ENCODE peak calls at places on chromosomes 11 and 22, in six cellular contexts. One of them, this sample, is unnamed.

GRCh38 chr11:94271885-94272372 is 32.5 kb upstream of the IZUMO1R start:
- DNase-seq in HepG2: no peak
- DNase-seq in H1: no peak
- DNase-seq in SK-N-SH: no peak
- DNase-seq in GM12878: peak; percentile 24
- DNase-seq in HL-60: no peak
- DNase-seq in this sample: no peak

GRCh38 chr11:68146704-68147474 is 25.7 kb upstream of the CHKA start:
- DNase-seq in HepG2: peak; percentile 97
- DNase-seq in H1: no peak
- DNase-seq in SK-N-SH: peak; percentile 82
- DNase-seq in GM12878: no peak
- DNase-seq in HL-60: peak; percentile 44
- DNase-seq in this sample: peak; percentile 80

GRCh38 chr11:74925281-74925680 is 23.6 kb downstream of the XRRA1 start:
- DNase-seq in HepG2: no peak
- DNase-seq in H1: no peak
- DNase-seq in SK-N-SH: no peak
- DNase-seq in GM12878: no peak
- DNase-seq in HL-60: no peak
- DNase-seq in this sample: no peak

GRCh38 chr11:60855726-60856633 is at the start of gene PTGDR2:
- DNase-seq in HepG2: peak; percentile 71
- DNase-seq in H1: no peak
- DNase-seq in SK-N-SH: peak; percentile 69
- DNase-seq in GM12878: no peak
- DNase-seq in HL-60: no peak
- DNase-seq in this sample: peak; percentile 49

GRCh38 chr22:23065495-23066122 is 4.7 kb upstream of the GNAZ start:
- DNase-seq in HepG2: no peak
- DNase-seq in H1: no peak
- DNase-seq in SK-N-SH: peak; percentile 10
- DNase-seq in GM12878: no peak
- DNase-seq in HL-60: no peak
- DNase-seq in this sample: no peak

GRCh38 chr11:69152748-69153446 is 2.8 kb upstream of the SMIM38 start:
- DNase-seq in HepG2: peak; percentile 62
- DNase-seq in H1: no peak
- DNase-seq in SK-N-SH: no peak
- DNase-seq in GM12878: no peak
- DNase-seq in HL-60: no peak
- DNase-seq in this sample: no peak

GRCh38 chr11:41446566-41446965 is 12.9 kb downstream of the LRRC4C start:
- DNase-seq in HepG2: no peak
- DNase-seq in H1: no peak
- DNase-seq in SK-N-SH: no peak
- DNase-seq in GM12878: no peak
- DNase-seq in HL-60: no peak
- DNase-seq in this sample: no peak

GRCh38 chr11:69377029-69377952 is 83.3 kb downstream of the MYEOV start:
- DNase-seq in HepG2: no peak
- DNase-seq in H1: no peak
- DNase-seq in SK-N-SH: no peak
- DNase-seq in GM12878: no peak
- DNase-seq in HL-60: no peak
- DNase-seq in this sample: peak; percentile 61

GRCh38 chr11:8610532-8611116 is 16.6 kb upstream of the STK33 start:
- DNase-seq in HepG2: no peak
- DNase-seq in H1: no peak
- DNase-seq in SK-N-SH: no peak
- DNase-seq in GM12878: no peak
- DNase-seq in HL-60: no peak
- DNase-seq in this sample: no peak

GRCh38 chr11:34792143-34792542 is 124.0 kb downstream of the APIP start:
- DNase-seq in HepG2: no peak
- DNase-seq in H1: no peak
- DNase-seq in SK-N-SH: no peak
- DNase-seq in GM12878: no peak
- DNase-seq in HL-60: no peak
- DNase-seq in this sample: peak; percentile 32

GRCh38 chr11:62124186-62125113 is 639 bp downstream of the INCENP start:
- DNase-seq in HepG2: peak; percentile 37
- DNase-seq in H1: no peak
- DNase-seq in SK-N-SH: peak; percentile 69
- DNase-seq in GM12878: no peak
- DNase-seq in HL-60: peak; percentile 11
- DNase-seq in this sample: peak; percentile 34

GRCh38 chr11:32895471-32895870 is 2.9 kb downstream of the QSER1 start:
- DNase-seq in HepG2: no peak
- DNase-seq in H1: no peak
- DNase-seq in SK-N-SH: no peak
- DNase-seq in GM12878: no peak
- DNase-seq in HL-60: no peak
- DNase-seq in this sample: no peak

GRCh38 chr11:133197425-133197824 is 334.9 kb downstream of the OPCML start:
- DNase-seq in HepG2: no peak
- DNase-seq in H1: no peak
- DNase-seq in SK-N-SH: no peak
- DNase-seq in GM12878: no peak
- DNase-seq in HL-60: no peak
- DNase-seq in this sample: no peak

GRCh38 chr11:47797633-47798032 is 30.5 kb upstream of the FNBP4 start:
- DNase-seq in HepG2: no peak
- DNase-seq in H1: no peak
- DNase-seq in SK-N-SH: no peak
- DNase-seq in GM12878: no peak
- DNase-seq in HL-60: peak; percentile 16
- DNase-seq in this sample: peak; percentile 24

GRCh38 chr11:65642014-65642671 is 4.2 kb downstream of the SIPA1 start:
- DNase-seq in HepG2: no peak
- DNase-seq in H1: no peak
- DNase-seq in SK-N-SH: no peak
- DNase-seq in GM12878: no peak
- DNase-seq in HL-60: no peak
- DNase-seq in this sample: peak; percentile 61

GRCh38 chr11:128204898-128205297 is 382.5 kb downstream of the ETS1 start:
- DNase-seq in HepG2: no peak
- DNase-seq in H1: no peak
- DNase-seq in SK-N-SH: no peak
- DNase-seq in GM12878: no peak
- DNase-seq in HL-60: no peak
- DNase-seq in this sample: no peak

GRCh38 chr22:19429950-19430889 is 1.3 kb downstream of the HIRA start:
- DNase-seq in HepG2: peak; percentile 75
- DNase-seq in H1: no peak
- DNase-seq in SK-N-SH: peak; percentile 40
- DNase-seq in GM12878: no peak
- DNase-seq in HL-60: peak; percentile 89
- DNase-seq in this sample: peak; percentile 78

GRCh38 chr11:79173615-79174014 is 267.2 kb downstream of the TENM4 start:
- DNase-seq in HepG2: no peak
- DNase-seq in H1: no peak
- DNase-seq in SK-N-SH: no peak
- DNase-seq in GM12878: no peak
- DNase-seq in HL-60: no peak
- DNase-seq in this sample: no peak

GRCh38 chr11:2296913-2297622 is 4.7 kb downstream of the C11orf21 start:
- DNase-seq in HepG2: no peak
- DNase-seq in H1: no peak
- DNase-seq in SK-N-SH: no peak
- DNase-seq in GM12878: no peak
- DNase-seq in HL-60: no peak
- DNase-seq in this sample: no peak

GRCh38 chr11:9757809-9758675 is 94.2 kb downstream of the SWAP70 start:
- DNase-seq in HepG2: peak; percentile 63
- DNase-seq in H1: no peak
- DNase-seq in SK-N-SH: peak; percentile 99
- DNase-seq in GM12878: no peak
- DNase-seq in HL-60: peak; percentile 92
- DNase-seq in this sample: peak; percentile 99

GRCh38 chr22:29037340-29037932 is 24.2 kb downstream of the C22orf31 start:
- DNase-seq in HepG2: peak; percentile 56
- DNase-seq in H1: no peak
- DNase-seq in SK-N-SH: no peak
- DNase-seq in GM12878: no peak
- DNase-seq in HL-60: no peak
- DNase-seq in this sample: no peak

GRCh38 chr22:41401781-41402648 is 20.3 kb downstream of the TEF start:
- DNase-seq in HepG2: peak; percentile 70
- DNase-seq in H1: no peak
- DNase-seq in SK-N-SH: peak; percentile 81
- DNase-seq in GM12878: no peak
- DNase-seq in HL-60: no peak
- DNase-seq in this sample: no peak

GRCh38 chr22:17999851-18000250 is 24.5 kb downstream of the MICAL3 start:
- DNase-seq in HepG2: no peak
- DNase-seq in H1: no peak
- DNase-seq in SK-N-SH: no peak
- DNase-seq in GM12878: no peak
- DNase-seq in HL-60: no peak
- DNase-seq in this sample: no peak

GRCh38 chr11:68045900-68046299 is 7.1 kb downstream of the TCIRG1 start:
- DNase-seq in HepG2: no peak
- DNase-seq in H1: no peak
- DNase-seq in SK-N-SH: no peak
- DNase-seq in GM12878: no peak
- DNase-seq in HL-60: no peak
- DNase-seq in this sample: no peak

GRCh38 chr11:134562176-134562575 is 150.1 kb upstream of the B3GAT1 start:
- DNase-seq in HepG2: no peak
- DNase-seq in H1: no peak
- DNase-seq in SK-N-SH: no peak
- DNase-seq in GM12878: no peak
- DNase-seq in HL-60: no peak
- DNase-seq in this sample: no peak

GRCh38 chr11:130260080-130260627 is 54.6 kb downstream of the ZBTB44 start:
- DNase-seq in HepG2: peak; percentile 12
- DNase-seq in H1: no peak
- DNase-seq in SK-N-SH: no peak
- DNase-seq in GM12878: no peak
- DNase-seq in HL-60: no peak
- DNase-seq in this sample: no peak

GRCh38 chr11:43825217-43825816 is 55.3 kb upstream of the ALKBH3 start:
- DNase-seq in HepG2: peak; percentile 8
- DNase-seq in H1: no peak
- DNase-seq in SK-N-SH: peak; percentile 46
- DNase-seq in GM12878: no peak
- DNase-seq in HL-60: peak; percentile 6
- DNase-seq in this sample: peak; percentile 13

GRCh38 chr22:28894320-28894719 is 10.9 kb downstream of the ZNRF3 start:
- DNase-seq in HepG2: no peak
- DNase-seq in H1: no peak
- DNase-seq in SK-N-SH: no peak
- DNase-seq in GM12878: no peak
- DNase-seq in HL-60: peak; percentile 92
- DNase-seq in this sample: no peak

GRCh38 chr11:14907411-14908213 is 15.6 kb upstream of the CYP2R1 start:
- DNase-seq in HepG2: peak; percentile 71
- DNase-seq in H1: no peak
- DNase-seq in SK-N-SH: peak; percentile 71
- DNase-seq in GM12878: no peak
- DNase-seq in HL-60: peak; percentile 80
- DNase-seq in this sample: peak; percentile 48

GRCh38 chr22:50459443-50460140 is 15.2 kb downstream of the SBF1 start:
- DNase-seq in HepG2: no peak
- DNase-seq in H1: no peak
- DNase-seq in SK-N-SH: no peak
- DNase-seq in GM12878: no peak
- DNase-seq in HL-60: no peak
- DNase-seq in this sample: no peak

GRCh38 chr11:63609971-63610580 is 4.2 kb downstream of the PLAAT3 start:
- DNase-seq in HepG2: no peak
- DNase-seq in H1: no peak
- DNase-seq in SK-N-SH: no peak
- DNase-seq in GM12878: no peak
- DNase-seq in HL-60: no peak
- DNase-seq in this sample: no peak

GRCh38 chr22:36921309-36922096 is 8.1 kb downstream of the CSF2RB start:
- DNase-seq in HepG2: no peak
- DNase-seq in H1: no peak
- DNase-seq in SK-N-SH: no peak
- DNase-seq in GM12878: peak; percentile 69
- DNase-seq in HL-60: peak; percentile 90
- DNase-seq in this sample: no peak

GRCh38 chr22:36923458-36923784 is 10.0 kb downstream of the CSF2RB start:
- DNase-seq in HepG2: no peak
- DNase-seq in H1: no peak
- DNase-seq in SK-N-SH: no peak
- DNase-seq in GM12878: no peak
- DNase-seq in HL-60: peak; percentile 78
- DNase-seq in this sample: no peak

GRCh38 chr22:36924151-36924698 is 10.8 kb downstream of the CSF2RB start:
- DNase-seq in HepG2: no peak
- DNase-seq in H1: no peak
- DNase-seq in SK-N-SH: no peak
- DNase-seq in GM12878: no peak
- DNase-seq in HL-60: no peak
- DNase-seq in this sample: no peak

GRCh38 chr22:36922752-36923457 is 9.5 kb downstream of the CSF2RB start:
- DNase-seq in HepG2: no peak
- DNase-seq in H1: no peak
- DNase-seq in SK-N-SH: no peak
- DNase-seq in GM12878: no peak
- DNase-seq in HL-60: no peak
- DNase-seq in this sample: no peak

GRCh38 chr22:36922097-36922608 is 8.7 kb downstream of the CSF2RB start:
- DNase-seq in HepG2: no peak
- DNase-seq in H1: no peak
- DNase-seq in SK-N-SH: no peak
- DNase-seq in GM12878: no peak
- DNase-seq in HL-60: no peak
- DNase-seq in this sample: no peak
- TF ChIP-seq GABPA in HepG2: no peak
- TF ChIP-seq GABPA in H1: no peak
- TF ChIP-seq GABPA in SK-N-SH: no peak
- TF ChIP-seq GABPA in GM12878: no peak
- TF ChIP-seq GABPA in HL-60: no peak
- TF ChIP-seq GABPA in this sample: no peak

GRCh38 chr22:39494471-39495120 is 7.5 kb upstream of the MIEF1 start:
- DNase-seq in HepG2: no peak
- DNase-seq in H1: no peak
- DNase-seq in SK-N-SH: no peak
- DNase-seq in GM12878: no peak
- DNase-seq in HL-60: peak; percentile 49
- DNase-seq in this sample: no peak
- TF ChIP-seq GABPA in HepG2: no peak
- TF ChIP-seq GABPA in H1: no peak
- TF ChIP-seq GABPA in SK-N-SH: no peak
- TF ChIP-seq GABPA in GM12878: no peak
- TF ChIP-seq GABPA in HL-60: no peak
- TF ChIP-seq GABPA in this sample: no peak

GRCh38 chr11:10993186-10993585 is 135.3 kb upstream of the ZBED5 start:
- DNase-seq in HepG2: no peak
- DNase-seq in H1: no peak
- DNase-seq in SK-N-SH: no peak
- DNase-seq in GM12878: no peak
- DNase-seq in HL-60: no peak
- DNase-seq in this sample: no peak
- TF ChIP-seq GABPA in HepG2: no peak
- TF ChIP-seq GABPA in H1: no peak
- TF ChIP-seq GABPA in SK-N-SH: no peak
- TF ChIP-seq GABPA in GM12878: no peak
- TF ChIP-seq GABPA in HL-60: no peak
- TF ChIP-seq GABPA in this sample: no peak

GRCh38 chr11:56876621-56877312 is 111.9 kb upstream of the OR5AK2 start:
- DNase-seq in HepG2: no peak
- DNase-seq in H1: no peak
- DNase-seq in SK-N-SH: no peak
- DNase-seq in GM12878: no peak
- DNase-seq in HL-60: no peak
- DNase-seq in this sample: no peak
- TF ChIP-seq GABPA in HepG2: no peak
- TF ChIP-seq GABPA in H1: no peak
- TF ChIP-seq GABPA in SK-N-SH: no peak
- TF ChIP-seq GABPA in GM12878: no peak
- TF ChIP-seq GABPA in HL-60: no peak
- TF ChIP-seq GABPA in this sample: no peak